ENCODE peak calls at places on chromosomes 16 and 17, in four cellular contexts. I is HCT116, D is K562, Z is HepG2. H is an unnamed sample. For H3K4me1, the result is how much of the 10 kb centered on the place peaks cover.

GRCh38 chr17:69577098-69577497 is 162.6 kb downstream of the MAP2K6 start:
- DNase-seq in I (no peak), Z (no peak), D (no peak), H (no peak)

GRCh38 chr17:35094902-35095301 is 24.8 kb downstream of the RAD51D start:
- DNase-seq in D (no peak), Z (peak), I (peak), H (no peak)

GRCh38 chr17:12180644-12181261 is 160.1 kb downstream of the MAP2K4 start:
- DNase-seq in Z (peak), I (peak), D (peak), H (peak)

GRCh38 chr17:66285149-66285548 is 17.3 kb upstream of the PRKCA start:
- DNase-seq in D (no peak), I (no peak), Z (no peak), H (no peak)

GRCh38 chr16:4684030-4684715 is 9.2 kb upstream of the NUDT16L1 start:
- DNase-seq in Z (no peak), I (no peak), D (no peak), H (no peak)

GRCh38 chr17:76710863-76711611 is at the start of gene MXRA7:
- DNase-seq in D (peak), I (no peak), Z (no peak), H (no peak)

GRCh38 chr17:5561736-5562135 is 22.6 kb downstream of the NLRP1 start:
- DNase-seq in D (no peak), I (no peak), Z (no peak), H (no peak)

GRCh38 chr17:77206125-77206523 is 65.4 kb downstream of the SEC14L1 start:
- DNase-seq in I (no peak), Z (no peak), D (no peak), H (no peak)

GRCh38 chr17:62064791-62065563 is at the start of gene MED13:
- DNase-seq in I (no peak), D (peak), Z (peak), H (no peak)

GRCh38 chr17:59762022-59762825 is 54.8 kb downstream of the VMP1 start:
- DNase-seq in D (no peak), I (peak), Z (no peak), H (no peak)

GRCh38 chr17:31266042-31266441 is 31.0 kb downstream of the OMG start:
- DNase-seq in Z (no peak), I (no peak), D (no peak), H (no peak)

GRCh38 chr17:50928662-50929061 is 62.5 kb upstream of the TOB1 start:
- DNase-seq in I (no peak), Z (no peak), D (no peak), H (no peak)

GRCh38 chr16:29900102-29900887 is at the start of gene ASPHD1:
- DNase-seq in I (peak), Z (peak), D (no peak), H (peak)

GRCh38 chr17:12536472-12536871 is 129.2 kb upstream of the MYOCD start:
- DNase-seq in I (no peak), D (no peak), Z (no peak), H (no peak)

GRCh38 chr16:89658221-89658879 is 714 bp downstream of the SPATA33 start:
- DNase-seq in I (no peak), Z (no peak), D (peak), H (no peak)

GRCh38 chr16:87956771-87957279 is 5.6 kb downstream of the BANP start:
- DNase-seq in I (no peak), D (peak), Z (peak), H (no peak)

GRCh38 chr16:2511128-2511785 is 2.5 kb upstream of the ATP6V0C start:
- DNase-seq in Z (no peak), I (no peak), D (peak), H (no peak)

GRCh38 chr16:11615756-11616447 is 29.2 kb upstream of the LITAF start:
- DNase-seq in D (peak), I (no peak), Z (peak), H (no peak)

GRCh38 chr16:56352351-56353053 is 72.8 kb downstream of the AMFR start:
- DNase-seq in I (no peak), Z (no peak), D (no peak), H (no peak)

GRCh38 chr17:36673068-36673467 is 71.7 kb downstream of the MRM1 start:
- DNase-seq in D (no peak), Z (no peak), I (no peak), H (no peak)

GRCh38 chr17:700504-701094 is 14.0 kb downstream of the VPS53 start:
- DNase-seq in Z (no peak), I (peak), D (peak), H (no peak)

GRCh38 chr17:17933775-17934174 is 38.4 kb downstream of the TOM1L2 start:
- DNase-seq in Z (no peak), D (no peak), I (no peak), H (no peak)

GRCh38 chr17:29295420-29295819 is 1.5 kb upstream of the NUFIP2 start:
- DNase-seq in I (no peak), Z (no peak), D (no peak), H (no peak)

GRCh38 chr17:32671891-32672290 is 185.1 kb downstream of the CDK5R1 start:
- DNase-seq in D (no peak), I (no peak), Z (no peak), H (no peak)

GRCh38 chr16:19745286-19746018 is 27.4 kb downstream of the IQCK start:
- DNase-seq in Z (no peak), I (no peak), D (no peak), H (no peak)

GRCh38 chr16:83743720-83744119 is 64.1 kb upstream of the HSBP1 start:
- DNase-seq in Z (no peak), I (no peak), D (no peak), H (no peak)

GRCh38 chr17:70924776-70925175 is 755.4 kb downstream of the KCNJ2 start:
- DNase-seq in D (no peak), Z (no peak), I (no peak), H (no peak)

GRCh38 chr16:50470687-50471086 is 77.5 kb upstream of the NKD1 start:
- DNase-seq in I (no peak), D (no peak), Z (no peak), H (no peak)

GRCh38 chr17:39270923-39271322 is 45.2 kb upstream of the STAC2 start:
- DNase-seq in Z (no peak), D (no peak), I (peak), H (peak)

GRCh38 chr17:79577485-79578187 is 33.2 kb downstream of the RBFOX3 start:
- DNase-seq in Z (no peak), D (no peak), I (no peak), H (no peak)

GRCh38 chr16:24834459-24835335 is 11.1 kb upstream of the SLC5A11 start:
- DNase-seq in Z (peak), D (peak), I (peak), H (no peak)

GRCh38 chr16:50553731-50554360 is 5.7 kb downstream of the NKD1 start:
- DNase-seq in I (no peak), D (no peak), Z (no peak), H (no peak)

DNA sequence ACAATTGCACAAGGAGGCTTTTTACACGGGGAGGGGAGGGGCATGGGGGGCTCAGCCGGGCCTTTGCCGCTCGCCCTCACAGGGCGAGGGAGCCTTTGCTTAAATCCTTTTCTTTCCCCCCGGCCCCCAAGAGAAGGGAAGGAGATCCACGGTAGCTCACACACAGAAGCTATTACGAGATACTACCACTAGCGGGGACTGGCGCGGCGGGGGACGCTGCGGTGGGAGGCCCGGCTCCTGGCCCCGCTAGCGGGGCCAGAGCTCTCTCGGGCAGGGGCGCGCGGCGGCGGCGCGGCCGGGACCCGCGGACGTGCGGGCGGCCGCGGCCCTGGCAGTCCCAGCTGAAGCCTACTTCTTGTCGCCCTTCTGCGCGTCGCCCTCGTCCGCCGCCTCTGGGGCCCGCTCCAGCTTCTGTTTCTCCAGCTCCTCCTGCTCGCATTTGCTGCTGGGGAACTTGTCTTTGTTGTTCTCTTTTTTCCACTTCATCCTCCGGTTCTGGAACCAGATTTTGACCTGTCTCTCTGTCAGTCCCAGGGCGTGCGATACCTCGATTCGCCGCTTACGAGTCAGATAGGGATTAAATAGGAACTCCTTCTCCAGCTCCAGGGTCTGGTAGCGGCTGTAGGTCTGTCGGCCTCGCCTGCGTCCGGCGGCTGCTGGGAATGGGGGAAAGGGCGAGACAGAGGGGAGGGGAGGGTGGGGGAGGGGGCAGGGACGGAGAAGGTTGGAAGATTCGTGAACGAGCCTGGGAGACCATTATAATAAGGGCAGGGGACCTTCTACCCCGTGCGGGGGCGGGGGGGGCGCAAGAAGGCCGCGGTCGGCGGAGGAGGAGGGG is 2.0 kb downstream of the HOXB8 start:
- DNase-seq in I (no peak), Z (peak), D (no peak), H (no peak)
- TF ChIP-seq TCF7L2 in I (peak), Z (no peak), D (no peak), H (peak)

GRCh38 chr16:22214893-22215292 is 8.8 kb downstream of the EEF2K start:
- DNase-seq in Z (no peak), I (no peak), D (no peak), H (no peak)

GRCh38 chr16:22213236-22213635 is 7.2 kb downstream of the EEF2K start:
- DNase-seq in D (no peak), Z (no peak), I (no peak), H (no peak)

GRCh38 chr16:22216191-22216831 is 10.2 kb downstream of the EEF2K start:
- DNase-seq in I (no peak), Z (no peak), D (peak), H (no peak)

GRCh38 chr16:22214402-22214801 is 8.3 kb downstream of the EEF2K start:
- DNase-seq in I (no peak), Z (no peak), D (no peak), H (no peak)

DNA sequence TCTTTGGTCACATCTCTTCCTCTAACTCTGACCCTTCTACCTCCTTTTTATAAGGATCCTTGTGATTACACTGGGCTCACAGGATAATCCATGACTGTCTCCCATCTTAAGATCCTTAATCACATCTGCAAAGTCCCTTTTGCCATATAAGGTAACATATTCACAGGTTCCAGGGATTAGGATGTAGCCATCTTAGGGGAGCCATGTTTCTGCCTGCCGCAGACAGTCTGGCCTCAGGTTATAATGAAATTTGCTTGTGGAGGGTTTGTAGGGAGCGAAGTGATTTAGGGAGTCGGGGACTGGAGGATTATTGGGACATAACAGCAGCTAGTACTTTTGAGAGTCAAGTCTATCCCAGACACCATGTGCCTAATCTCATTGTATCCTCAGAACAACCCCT is 7.7 kb downstream of the EEF2K start:
- DNase-seq in I (no peak), Z (no peak), D (no peak), H (no peak)
- H3K4me1 ChIP-seq in I (under half), Z (under half), D (under half), H (under half)

GRCh38 chr16:3654249-3654991 is at the start of gene DNASE1:
- DNase-seq in D (peak), Z (peak), I (peak), H (peak)
- TF ChIP-seq TCF7L2 in D (no peak), Z (no peak), I (no peak), H (no peak)

GRCh38 chr17:82300707-82301270 is 16.6 kb downstream of the CD7 start:
- DNase-seq in I (no peak), Z (no peak), D (peak), H (no peak)
- H3K4me1 ChIP-seq in I (half or more), Z (half or more), D (half or more), H (half or more)

GRCh38 chr17:47295037-47295873 is 28.5 kb upstream of the EFCAB13 start:
- DNase-seq in I (no peak), D (no peak), Z (peak), H (no peak)

GRCh38 chr17:47297661-47298400 is 25.9 kb upstream of the EFCAB13 start:
- DNase-seq in I (no peak), Z (no peak), D (no peak), H (no peak)

GRCh38 chr17:47298712-47299111 is 25.0 kb upstream of the EFCAB13 start:
- DNase-seq in I (no peak), D (no peak), Z (no peak), H (no peak)

GRCh38 chr17:47299239-47299910 is 24.4 kb upstream of the EFCAB13 start:
- DNase-seq in I (no peak), Z (no peak), D (no peak), H (no peak)

DNA sequence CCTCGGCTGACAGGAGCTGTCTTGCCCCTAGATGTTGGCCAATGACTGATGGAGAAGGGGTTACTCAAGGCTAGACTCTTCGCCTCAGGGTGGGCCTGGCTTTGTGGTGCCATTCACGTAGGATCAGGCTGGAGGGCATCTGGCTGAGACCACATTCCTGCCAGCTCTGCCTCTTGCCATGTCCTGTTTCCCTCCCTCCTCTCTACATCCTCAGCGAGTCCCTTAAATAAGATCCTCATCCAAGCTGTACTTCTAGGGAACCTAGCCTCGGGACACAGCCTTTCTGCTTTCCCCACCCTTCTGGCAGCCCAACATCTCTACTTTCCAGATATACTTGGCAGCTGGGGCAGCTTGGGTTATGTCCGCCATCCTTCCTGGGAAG is 27.9 kb upstream of the EFCAB13 start:
- DNase-seq in I (no peak), D (no peak), Z (no peak), H (no peak)
- TF ChIP-seq TCF7L2 in I (no peak), D (no peak), Z (no peak), H (no peak)

DNA sequence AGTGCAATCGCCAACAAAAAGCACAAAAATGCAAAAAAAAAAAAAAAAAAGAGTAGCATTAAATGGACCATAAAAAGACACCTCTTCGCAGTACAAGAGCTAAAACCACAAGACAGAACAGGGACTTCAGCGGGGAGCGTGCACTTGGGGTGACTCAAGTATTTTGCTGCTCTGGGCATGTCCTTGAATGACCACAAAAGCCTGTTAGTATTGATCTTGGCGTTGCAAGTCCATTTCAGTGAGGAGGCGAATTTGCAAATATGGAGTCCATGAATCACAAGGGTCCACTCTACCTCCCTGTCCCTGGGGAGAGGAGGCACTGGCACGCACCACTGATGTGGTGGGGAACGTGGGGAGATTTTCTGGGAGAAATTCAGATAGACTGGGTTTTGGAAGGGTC is 78.9 kb downstream of the CNGB1 start:
- DNase-seq in I (no peak), D (no peak), Z (peak), H (no peak)
- H3K4me1 ChIP-seq in I (under half), D (under half), Z (half or more), H (under half)